ENCODE peak calls at places on chromosomes 5 and 9, in six cellular contexts. One of them, this sample, is unnamed.

GRCh38 chr9:75834878-75835277 is 55.6 kb upstream of the PCSK5 start:
- DNase-seq in K562: no peak
- DNase-seq in transverse colon: no peak
- DNase-seq in suprapubic skin: no peak
- DNase-seq in HCT116: no peak
- DNase-seq in HepG2: no peak
- DNase-seq in this sample: no peak

GRCh38 chr5:109409844-109410388 is at the start of gene PJA2:
- DNase-seq in K562: peak; percentile 96
- DNase-seq in transverse colon: peak; percentile 98
- DNase-seq in suprapubic skin: peak; percentile 99
- DNase-seq in HCT116: peak; percentile 99
- DNase-seq in HepG2: peak; percentile 99
- DNase-seq in this sample: peak; percentile 97

GRCh38 chr5:57349214-57349613 is 133.4 kb downstream of the ACTBL2 start:
- DNase-seq in K562: no peak
- DNase-seq in transverse colon: no peak
- DNase-seq in suprapubic skin: no peak
- DNase-seq in HCT116: no peak
- DNase-seq in HepG2: no peak
- DNase-seq in this sample: no peak

GRCh38 chr9:133333011-133333410 is 3.0 kb downstream of the SURF6 start:
- DNase-seq in K562: no peak
- DNase-seq in transverse colon: no peak
- DNase-seq in suprapubic skin: peak; percentile 32
- DNase-seq in HCT116: no peak
- DNase-seq in HepG2: no peak
- DNase-seq in this sample: no peak

GRCh38 chr9:132409828-132410528 is at the start of gene CFAP77:
- DNase-seq in K562: peak; percentile 41
- DNase-seq in transverse colon: peak; percentile 24
- DNase-seq in suprapubic skin: no peak
- DNase-seq in HCT116: peak; percentile 26
- DNase-seq in HepG2: peak; percentile 10
- DNase-seq in this sample: peak; percentile 42

GRCh38 chr5:164013077-164013670 is 507.8 kb downstream of the MAT2B start:
- DNase-seq in K562: peak; percentile 38
- DNase-seq in transverse colon: peak; percentile 57
- DNase-seq in suprapubic skin: no peak
- DNase-seq in HCT116: peak; percentile 6
- DNase-seq in HepG2: peak; percentile 45
- DNase-seq in this sample: peak; percentile 51

GRCh38 chr9:113579270-113580040 is 115.9 kb downstream of the RGS3 start:
- DNase-seq in K562: no peak
- DNase-seq in transverse colon: peak; percentile 51
- DNase-seq in suprapubic skin: no peak
- DNase-seq in HCT116: no peak
- DNase-seq in HepG2: no peak
- DNase-seq in this sample: peak; percentile 47

GRCh38 chr5:32309766-32310165 is 3.0 kb downstream of the MTMR12 start:
- DNase-seq in K562: no peak
- DNase-seq in transverse colon: no peak
- DNase-seq in suprapubic skin: no peak
- DNase-seq in HCT116: no peak
- DNase-seq in HepG2: no peak
- DNase-seq in this sample: no peak

GRCh38 chr9:112180387-112180881 is 5.3 kb upstream of the SUSD1 start:
- DNase-seq in K562: peak; percentile 72
- DNase-seq in transverse colon: no peak
- DNase-seq in suprapubic skin: no peak
- DNase-seq in HCT116: no peak
- DNase-seq in HepG2: peak; percentile 86
- DNase-seq in this sample: no peak

GRCh38 chr9:20898885-20899554 is 132.4 kb downstream of the HACD4 start:
- DNase-seq in K562: no peak
- DNase-seq in transverse colon: no peak
- DNase-seq in suprapubic skin: no peak
- DNase-seq in HCT116: no peak
- DNase-seq in HepG2: no peak
- DNase-seq in this sample: no peak

GRCh38 chr5:173671121-173671949 is 54.9 kb upstream of the BOD1 start:
- DNase-seq in K562: no peak
- DNase-seq in transverse colon: peak; percentile 18
- DNase-seq in suprapubic skin: peak; percentile 79
- DNase-seq in HCT116: no peak
- DNase-seq in HepG2: peak; percentile 60
- DNase-seq in this sample: peak; percentile 80

GRCh38 chr9:14396171-14396570 is 82.2 kb upstream of the NFIB start:
- DNase-seq in K562: no peak
- DNase-seq in transverse colon: no peak
- DNase-seq in suprapubic skin: no peak
- DNase-seq in HCT116: no peak
- DNase-seq in HepG2: no peak
- DNase-seq in this sample: no peak

GRCh38 chr5:143758750-143759149 is 53.2 kb upstream of the HMHB1 start:
- DNase-seq in K562: no peak
- DNase-seq in transverse colon: no peak
- DNase-seq in suprapubic skin: no peak
- DNase-seq in HCT116: no peak
- DNase-seq in HepG2: no peak
- DNase-seq in this sample: no peak

GRCh38 chr9:15846611-15847010 is 293.8 kb downstream of the CCDC171 start:
- DNase-seq in K562: no peak
- DNase-seq in transverse colon: no peak
- DNase-seq in suprapubic skin: no peak
- DNase-seq in HCT116: no peak
- DNase-seq in HepG2: no peak
- DNase-seq in this sample: no peak

GRCh38 chr9:250039-250438 is 35.4 kb downstream of the DOCK8 start:
- DNase-seq in K562: no peak
- DNase-seq in transverse colon: no peak
- DNase-seq in suprapubic skin: no peak
- DNase-seq in HCT116: no peak
- DNase-seq in HepG2: no peak
- DNase-seq in this sample: no peak

GRCh38 chr5:57889558-57889957 is 406.9 kb upstream of the ACTBL2 start:
- DNase-seq in K562: no peak
- DNase-seq in transverse colon: peak; percentile 11
- DNase-seq in suprapubic skin: no peak
- DNase-seq in HCT116: peak; percentile 46
- DNase-seq in HepG2: peak; percentile 9
- DNase-seq in this sample: no peak

GRCh38 chr5:173646684-173647083 is 30.2 kb upstream of the BOD1 start:
- DNase-seq in K562: no peak
- DNase-seq in transverse colon: no peak
- DNase-seq in suprapubic skin: peak; percentile 47
- DNase-seq in HCT116: no peak
- DNase-seq in HepG2: no peak
- DNase-seq in this sample: no peak

GRCh38 chr5:134466241-134467069 is 54.8 kb upstream of the CDKN2AIPNL start:
- DNase-seq in K562: peak; percentile 73
- DNase-seq in transverse colon: peak; percentile 99
- DNase-seq in suprapubic skin: peak; percentile 99
- DNase-seq in HCT116: peak; percentile 80
- DNase-seq in HepG2: peak; percentile 86
- DNase-seq in this sample: peak; percentile 97

GRCh38 chr9:95073042-95073607 is 244.4 kb downstream of the FANCC start:
- DNase-seq in K562: no peak
- DNase-seq in transverse colon: no peak
- DNase-seq in suprapubic skin: no peak
- DNase-seq in HCT116: no peak
- DNase-seq in HepG2: peak; percentile 25
- DNase-seq in this sample: peak; percentile 29

GRCh38 chr9:116087751-116088194 is 65.8 kb upstream of the PAPPA start:
- DNase-seq in K562: no peak
- DNase-seq in transverse colon: no peak
- DNase-seq in suprapubic skin: no peak
- DNase-seq in HCT116: no peak
- DNase-seq in HepG2: no peak
- DNase-seq in this sample: no peak

GRCh38 chr5:118302786-118303185 is 685.6 kb downstream of the DTWD2 start:
- DNase-seq in K562: no peak
- DNase-seq in transverse colon: no peak
- DNase-seq in suprapubic skin: no peak
- DNase-seq in HCT116: no peak
- DNase-seq in HepG2: no peak
- DNase-seq in this sample: no peak

GRCh38 chr9:419571-420156 is 205.0 kb downstream of the DOCK8 start:
- DNase-seq in K562: no peak
- DNase-seq in transverse colon: no peak
- DNase-seq in suprapubic skin: no peak
- DNase-seq in HCT116: no peak
- DNase-seq in HepG2: no peak
- DNase-seq in this sample: peak; percentile 28

GRCh38 chr5:65961644-65962043 is 35.3 kb downstream of the ERBIN start:
- DNase-seq in K562: peak; percentile 28
- DNase-seq in transverse colon: no peak
- DNase-seq in suprapubic skin: no peak
- DNase-seq in HCT116: no peak
- DNase-seq in HepG2: no peak
- DNase-seq in this sample: no peak

GRCh38 chr5:178526796-178527457 is 63.3 kb downstream of the COL23A1 start:
- DNase-seq in K562: no peak
- DNase-seq in transverse colon: no peak
- DNase-seq in suprapubic skin: no peak
- DNase-seq in HCT116: no peak
- DNase-seq in HepG2: no peak
- DNase-seq in this sample: no peak

GRCh38 chr9:24652181-24652580 is 106.5 kb upstream of the IZUMO3 start:
- DNase-seq in K562: no peak
- DNase-seq in transverse colon: no peak
- DNase-seq in suprapubic skin: no peak
- DNase-seq in HCT116: no peak
- DNase-seq in HepG2: no peak
- DNase-seq in this sample: no peak

GRCh38 chr5:72776684-72777083 is 39.8 kb upstream of the TNPO1 start:
- DNase-seq in K562: no peak
- DNase-seq in transverse colon: no peak
- DNase-seq in suprapubic skin: no peak
- DNase-seq in HCT116: no peak
- DNase-seq in HepG2: no peak
- DNase-seq in this sample: no peak

GRCh38 chr5:38607930-38608545 is 51.6 kb upstream of the LIFR start:
- DNase-seq in K562: no peak
- DNase-seq in transverse colon: no peak
- DNase-seq in suprapubic skin: no peak
- DNase-seq in HCT116: no peak
- DNase-seq in HepG2: peak; percentile 6
- DNase-seq in this sample: no peak

GRCh38 chr5:126107381-126107780 is 315.8 kb upstream of the GRAMD2B start:
- DNase-seq in K562: no peak
- DNase-seq in transverse colon: no peak
- DNase-seq in suprapubic skin: no peak
- DNase-seq in HCT116: no peak
- DNase-seq in HepG2: no peak
- DNase-seq in this sample: no peak

GRCh38 chr9:117413346-117414219 is 1.3 kb downstream of the ASTN2 start:
- DNase-seq in K562: no peak
- DNase-seq in transverse colon: no peak
- DNase-seq in suprapubic skin: no peak
- DNase-seq in HCT116: no peak
- DNase-seq in HepG2: no peak
- DNase-seq in this sample: no peak

GRCh38 chr9:120913673-120914266 is 12.8 kb downstream of the TRAF1 start:
- DNase-seq in K562: peak; percentile 75
- DNase-seq in transverse colon: no peak
- DNase-seq in suprapubic skin: no peak
- DNase-seq in HCT116: no peak
- DNase-seq in HepG2: no peak
- DNase-seq in this sample: no peak

GRCh38 chr5:14678773-14679334 is 14.3 kb downstream of the OTULIN start:
- DNase-seq in K562: no peak
- DNase-seq in transverse colon: no peak
- DNase-seq in suprapubic skin: no peak
- DNase-seq in HCT116: no peak
- DNase-seq in HepG2: no peak
- DNase-seq in this sample: no peak

GRCh38 chr9:134700636-134701350 is 59.2 kb downstream of the COL5A1 start:
- DNase-seq in K562: no peak
- DNase-seq in transverse colon: no peak
- DNase-seq in suprapubic skin: no peak
- DNase-seq in HCT116: no peak
- DNase-seq in HepG2: no peak
- DNase-seq in this sample: no peak

DNA sequence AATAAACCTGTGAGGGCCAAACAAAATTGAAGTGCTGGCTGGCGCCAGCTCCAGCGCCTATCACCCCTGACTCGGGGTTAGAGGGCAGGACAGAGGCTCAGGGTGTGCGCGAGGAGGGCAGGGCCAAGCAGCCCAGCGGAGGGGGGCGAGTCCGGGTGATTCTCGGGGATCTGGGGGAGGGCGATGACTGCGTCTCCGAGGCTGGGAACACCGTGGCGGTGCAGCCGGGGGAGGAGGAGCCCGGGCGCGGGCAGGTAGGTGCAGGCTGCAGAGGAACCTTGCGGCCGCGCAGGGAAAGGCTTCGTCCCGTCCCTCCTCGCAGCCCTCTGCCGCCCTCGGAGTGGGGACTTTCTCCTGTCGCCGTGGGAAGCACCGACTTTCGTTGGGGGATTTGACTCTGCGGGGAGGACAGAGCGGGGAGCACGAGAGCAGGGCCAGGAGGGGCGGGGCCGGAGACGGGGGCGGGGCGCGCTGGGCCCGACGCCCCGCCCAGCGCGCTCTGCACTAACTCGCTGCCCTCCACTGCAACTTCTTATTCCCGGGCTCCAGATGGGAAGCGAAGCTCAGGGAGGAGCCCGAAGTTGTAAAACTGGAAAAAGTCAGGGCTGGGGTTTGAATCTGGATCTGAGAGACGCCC is 5.3 kb downstream of the RGS14 start:
- DNase-seq in K562: peak; percentile 83
- DNase-seq in transverse colon: peak; percentile 81
- DNase-seq in suprapubic skin: no peak
- DNase-seq in HCT116: no peak
- DNase-seq in HepG2: no peak
- DNase-seq in this sample: peak; percentile 78
- H3K4me3 ChIP-seq in K562: peak overlapping the region; percentile 45
- H3K4me3 ChIP-seq in transverse colon: peak overlapping the region; percentile 46
- H3K4me3 ChIP-seq in suprapubic skin: peak overlapping the region; percentile 54
- H3K4me3 ChIP-seq in HCT116: peak overlapping the region; percentile 58
- H3K4me3 ChIP-seq in HepG2: peak overlapping the region; percentile 60
- H3K4me3 ChIP-seq in this sample: peak overlapping the region; percentile 51

GRCh38 chr9:88258587-88258986 is 120.3 kb upstream of the SPATA31C2 start:
- DNase-seq in K562: no peak
- DNase-seq in transverse colon: peak; percentile 18
- DNase-seq in suprapubic skin: no peak
- DNase-seq in HCT116: no peak
- DNase-seq in HepG2: no peak
- DNase-seq in this sample: peak; percentile 70
- TF ChIP-seq POLR2AphosphoS5 in K562: no peak
- TF ChIP-seq POLR2AphosphoS5 in transverse colon: no peak
- TF ChIP-seq POLR2AphosphoS5 in suprapubic skin: no peak
- TF ChIP-seq POLR2AphosphoS5 in HCT116: no peak
- TF ChIP-seq POLR2AphosphoS5 in HepG2: no peak
- TF ChIP-seq POLR2AphosphoS5 in this sample: peak; percentile 74

GRCh38 chr9:131010482-131011273 is 1.7 kb downstream of the LAMC3 start:
- DNase-seq in K562: peak; percentile 72
- DNase-seq in transverse colon: no peak
- DNase-seq in suprapubic skin: no peak
- DNase-seq in HCT116: no peak
- DNase-seq in HepG2: no peak
- DNase-seq in this sample: no peak
- H3K9me3 ChIP-seq in K562: no peaks in the 10 kb centered on the region
- H3K9me3 ChIP-seq in transverse colon: no peaks in the 10 kb centered on the region
- H3K9me3 ChIP-seq in suprapubic skin: no peaks in the 10 kb centered on the region
- H3K9me3 ChIP-seq in HCT116: no peaks in the 10 kb centered on the region
- H3K9me3 ChIP-seq in HepG2: no peaks in the 10 kb centered on the region
- H3K9me3 ChIP-seq in this sample: no peaks in the 10 kb centered on the region

GRCh38 chr5:139638736-139639618 is 9.2 kb upstream of the CXXC5 start:
- DNase-seq in K562: no peak
- DNase-seq in transverse colon: peak; percentile 17
- DNase-seq in suprapubic skin: no peak
- DNase-seq in HCT116: no peak
- DNase-seq in HepG2: no peak
- DNase-seq in this sample: peak; percentile 22
- H3K4me3 ChIP-seq in K562: no peak overlapping the region
- H3K4me3 ChIP-seq in transverse colon: no peak overlapping the region
- H3K4me3 ChIP-seq in suprapubic skin: peak overlapping the region; percentile 49
- H3K4me3 ChIP-seq in HCT116: no peak overlapping the region
- H3K4me3 ChIP-seq in HepG2: no peak overlapping the region
- H3K4me3 ChIP-seq in this sample: peak overlapping the region; percentile 52